ENCODE peak calls at places on chromosomes 12 and 14, in eight cellular contexts. One of them, this sample, is unnamed.

GRCh38 chr12:69287556-69287955 is 48.2 kb downstream of the CPSF6 start:
- DNase-seq in uterus: no peak
- DNase-seq in NB4: no peak
- DNase-seq in HCT116: no peak
- DNase-seq in adrenal gland: no peak
- DNase-seq in H1: no peak
- DNase-seq in lower leg skin: no peak
- DNase-seq in stomach: no peak
- DNase-seq in this sample: no peak

GRCh38 chr14:30656190-30656632 is 34.1 kb downstream of the SCFD1 start:
- DNase-seq in H1: peak; percentile 66
- DNase-seq in NB4: peak; percentile 54
- DNase-seq in stomach: no peak
- DNase-seq in adrenal gland: peak; percentile 20
- DNase-seq in lower leg skin: no peak
- DNase-seq in HCT116: peak; percentile 15
- DNase-seq in uterus: peak; percentile 20
- DNase-seq in this sample: peak; percentile 1

GRCh38 chr12:57520008-57520726 is at the start of gene DDIT3:
- DNase-seq in lower leg skin: peak; percentile 100
- DNase-seq in H1: peak; percentile 100
- DNase-seq in stomach: peak; percentile 100
- DNase-seq in NB4: peak; percentile 99
- DNase-seq in uterus: peak; percentile 99
- DNase-seq in adrenal gland: peak; percentile 100
- DNase-seq in HCT116: peak; percentile 97
- DNase-seq in this sample: peak; percentile 81

GRCh38 chr12:28127455-28127854 is 62.8 kb upstream of the CCDC91 start:
- DNase-seq in adrenal gland: no peak
- DNase-seq in lower leg skin: no peak
- DNase-seq in H1: no peak
- DNase-seq in HCT116: no peak
- DNase-seq in NB4: no peak
- DNase-seq in uterus: no peak
- DNase-seq in stomach: no peak
- DNase-seq in this sample: no peak

GRCh38 chr12:123478762-123479161 is 20.8 kb downstream of the SNRNP35 start:
- DNase-seq in adrenal gland: peak; percentile 86
- DNase-seq in HCT116: no peak
- DNase-seq in H1: no peak
- DNase-seq in stomach: no peak
- DNase-seq in NB4: no peak
- DNase-seq in uterus: no peak
- DNase-seq in lower leg skin: no peak
- DNase-seq in this sample: peak; percentile 74

GRCh38 chr12:41052441-41052840 is 135.7 kb upstream of the PDZRN4 start:
- DNase-seq in H1: no peak
- DNase-seq in NB4: no peak
- DNase-seq in adrenal gland: no peak
- DNase-seq in stomach: no peak
- DNase-seq in lower leg skin: no peak
- DNase-seq in HCT116: no peak
- DNase-seq in uterus: no peak
- DNase-seq in this sample: no peak

GRCh38 chr12:21502164-21502496 is 541 bp downstream of the GOLT1B start:
- DNase-seq in stomach: peak; percentile 26
- DNase-seq in adrenal gland: peak; percentile 35
- DNase-seq in lower leg skin: peak; percentile 86
- DNase-seq in NB4: peak; percentile 72
- DNase-seq in uterus: no peak
- DNase-seq in HCT116: no peak
- DNase-seq in H1: no peak
- DNase-seq in this sample: peak; percentile 4

GRCh38 chr14:53399057-53399456 is 245.9 kb upstream of the DDHD1 start:
- DNase-seq in stomach: no peak
- DNase-seq in uterus: no peak
- DNase-seq in H1: peak; percentile 69
- DNase-seq in lower leg skin: no peak
- DNase-seq in NB4: peak; percentile 15
- DNase-seq in HCT116: peak; percentile 22
- DNase-seq in adrenal gland: no peak
- DNase-seq in this sample: peak; percentile 11

GRCh38 chr12:80129895-80130535 is 30.7 kb downstream of the OTOGL start:
- DNase-seq in uterus: no peak
- DNase-seq in H1: no peak
- DNase-seq in NB4: no peak
- DNase-seq in lower leg skin: no peak
- DNase-seq in adrenal gland: no peak
- DNase-seq in stomach: no peak
- DNase-seq in HCT116: no peak
- DNase-seq in this sample: no peak

GRCh38 chr12:110355080-110355479 is 48.4 kb downstream of the ANAPC7 start:
- DNase-seq in adrenal gland: peak; percentile 17
- DNase-seq in NB4: peak; percentile 62
- DNase-seq in lower leg skin: no peak
- DNase-seq in H1: no peak
- DNase-seq in HCT116: peak; percentile 32
- DNase-seq in stomach: no peak
- DNase-seq in uterus: no peak
- DNase-seq in this sample: no peak

GRCh38 chr14:29054119-29054518 is 287.5 kb downstream of the FOXG1 start:
- DNase-seq in H1: no peak
- DNase-seq in HCT116: no peak
- DNase-seq in uterus: no peak
- DNase-seq in adrenal gland: no peak
- DNase-seq in stomach: no peak
- DNase-seq in NB4: no peak
- DNase-seq in lower leg skin: no peak
- DNase-seq in this sample: no peak

GRCh38 chr12:47409310-47409709 is 296.5 kb downstream of the RPAP3 start:
- DNase-seq in HCT116: no peak
- DNase-seq in uterus: no peak
- DNase-seq in NB4: no peak
- DNase-seq in stomach: no peak
- DNase-seq in adrenal gland: no peak
- DNase-seq in H1: no peak
- DNase-seq in lower leg skin: no peak
- DNase-seq in this sample: no peak

GRCh38 chr12:113727651-113728061 is 238.5 kb downstream of the RBM19 start:
- DNase-seq in lower leg skin: no peak
- DNase-seq in H1: no peak
- DNase-seq in uterus: no peak
- DNase-seq in stomach: no peak
- DNase-seq in NB4: no peak
- DNase-seq in adrenal gland: no peak
- DNase-seq in HCT116: peak; percentile 16
- DNase-seq in this sample: peak; percentile 52

GRCh38 chr12:2429032-2429431 is 365.7 kb upstream of the FKBP4 start:
- DNase-seq in NB4: no peak
- DNase-seq in stomach: no peak
- DNase-seq in lower leg skin: no peak
- DNase-seq in HCT116: no peak
- DNase-seq in H1: no peak
- DNase-seq in uterus: peak; percentile 65
- DNase-seq in adrenal gland: peak; percentile 19
- DNase-seq in this sample: no peak

DNA sequence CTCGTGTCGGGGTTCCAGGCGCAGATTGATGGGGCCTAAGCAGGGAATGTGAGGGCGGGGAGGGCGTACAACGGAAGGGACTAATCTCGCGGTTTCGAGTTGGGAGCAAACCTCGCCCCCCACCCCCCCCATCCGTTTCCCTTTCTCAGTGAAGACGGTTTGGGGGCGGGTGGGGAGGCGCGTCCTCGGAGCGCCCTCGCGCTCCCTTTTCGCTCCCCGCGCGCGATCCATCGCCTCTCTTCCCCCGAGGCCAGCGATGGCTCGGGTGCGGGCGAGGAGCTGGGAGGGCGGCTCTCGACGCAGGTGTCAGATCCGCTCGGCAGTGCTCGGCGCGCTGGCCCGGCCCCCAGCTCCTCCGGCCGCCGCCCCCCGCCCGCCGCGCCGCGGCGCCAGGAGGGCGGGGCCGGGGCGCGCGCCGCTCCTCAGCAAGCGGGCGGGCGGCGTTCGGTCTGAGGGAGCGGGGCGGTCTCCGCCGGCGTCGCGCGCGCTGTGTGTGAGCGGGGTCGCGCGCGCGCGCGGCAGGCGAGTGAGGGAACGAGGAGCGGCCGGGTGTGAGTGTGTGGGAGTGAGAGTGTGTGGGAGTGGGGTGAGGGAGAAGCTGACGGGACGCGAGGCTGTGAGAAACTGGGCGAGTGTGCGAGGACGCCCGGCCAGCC is at the start of gene RIMKLB:
- DNase-seq in stomach: peak; percentile 79
- DNase-seq in H1: peak; percentile 82
- DNase-seq in uterus: peak; percentile 90
- DNase-seq in adrenal gland: peak; percentile 74
- DNase-seq in NB4: peak; percentile 79
- DNase-seq in HCT116: no peak
- DNase-seq in lower leg skin: peak; percentile 95
- DNase-seq in this sample: peak; percentile 67
- TF ChIP-seq POLR2A in stomach: no peak
- TF ChIP-seq POLR2A in H1: no peak
- TF ChIP-seq POLR2A in uterus: peak; percentile 84
- TF ChIP-seq POLR2A in adrenal gland: peak; percentile 70
- TF ChIP-seq POLR2A in NB4: peak; percentile 39
- TF ChIP-seq POLR2A in HCT116: no peak
- TF ChIP-seq POLR2A in lower leg skin: no peak
- TF ChIP-seq POLR2A in this sample: peak; percentile 58

DNA sequence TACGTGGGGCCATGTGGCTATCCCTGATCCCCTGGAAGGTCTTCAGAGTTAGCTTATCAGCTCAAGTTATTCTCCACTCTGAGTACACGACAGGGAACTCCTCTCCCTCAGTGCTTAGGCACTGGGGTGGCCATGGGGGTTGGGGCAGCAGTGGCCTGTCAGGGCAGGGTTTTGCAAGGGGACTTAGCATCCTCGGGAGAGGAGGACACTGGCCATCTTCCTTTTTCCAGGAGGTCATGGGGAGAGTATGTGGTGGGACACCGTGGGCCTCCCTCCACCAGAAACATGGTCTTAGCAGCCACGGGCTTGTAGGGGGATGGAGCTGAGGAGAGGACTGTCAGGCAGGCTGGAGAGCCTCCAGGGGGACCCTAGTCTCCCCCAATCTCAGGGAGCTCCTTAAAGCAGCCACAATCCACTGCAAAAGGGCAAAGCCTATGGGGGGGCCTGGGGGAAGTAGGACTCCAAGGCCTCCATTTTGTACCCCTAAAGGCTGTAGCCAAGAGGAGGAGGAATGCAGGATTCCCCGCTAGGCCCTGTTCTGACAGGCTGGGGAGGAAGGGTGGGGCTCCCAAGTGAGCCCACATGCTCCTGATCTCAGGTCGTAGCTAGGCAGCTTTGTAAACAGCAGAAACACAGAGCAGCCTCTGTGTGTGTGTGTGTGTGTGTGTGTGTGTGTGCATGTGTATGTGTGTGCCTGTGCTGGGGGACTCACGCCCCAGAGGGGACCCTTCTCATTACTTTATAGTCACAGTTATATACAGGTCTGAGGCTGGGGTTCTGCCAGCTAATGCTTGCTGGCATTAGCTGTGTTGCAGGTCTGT is 36.6 kb downstream of the KRT80 start:
- DNase-seq in stomach: no peak
- DNase-seq in NB4: no peak
- DNase-seq in H1: no peak
- DNase-seq in HCT116: no peak
- DNase-seq in adrenal gland: no peak
- DNase-seq in uterus: no peak
- DNase-seq in lower leg skin: no peak
- DNase-seq in this sample: no peak
- TF ChIP-seq POLR2A in stomach: no peak
- TF ChIP-seq POLR2A in NB4: no peak
- TF ChIP-seq POLR2A in H1: no peak
- TF ChIP-seq POLR2A in HCT116: no peak
- TF ChIP-seq POLR2A in adrenal gland: no peak
- TF ChIP-seq POLR2A in uterus: no peak
- TF ChIP-seq POLR2A in lower leg skin: no peak
- TF ChIP-seq POLR2A in this sample: no peak

GRCh38 chr12:55330446-55330845 is at the start of gene OR6C3:
- DNase-seq in H1: no peak
- DNase-seq in lower leg skin: no peak
- DNase-seq in stomach: no peak
- DNase-seq in adrenal gland: no peak
- DNase-seq in NB4: no peak
- DNase-seq in HCT116: no peak
- DNase-seq in uterus: no peak
- DNase-seq in this sample: no peak
- TF ChIP-seq POLR2A in H1: no peak
- TF ChIP-seq POLR2A in lower leg skin: no peak
- TF ChIP-seq POLR2A in stomach: no peak
- TF ChIP-seq POLR2A in adrenal gland: no peak
- TF ChIP-seq POLR2A in NB4: no peak
- TF ChIP-seq POLR2A in HCT116: no peak
- TF ChIP-seq POLR2A in uterus: no peak
- TF ChIP-seq POLR2A in this sample: no peak

GRCh38 chr12:51886021-51886710 is 1.7 kb upstream of the ANKRD33 start:
- DNase-seq in HCT116: no peak
- DNase-seq in H1: no peak
- DNase-seq in stomach: no peak
- DNase-seq in NB4: peak; percentile 92
- DNase-seq in uterus: peak; percentile 88
- DNase-seq in lower leg skin: peak; percentile 93
- DNase-seq in adrenal gland: peak; percentile 83
- DNase-seq in this sample: peak; percentile 90
- TF ChIP-seq POLR2A in HCT116: no peak
- TF ChIP-seq POLR2A in H1: no peak
- TF ChIP-seq POLR2A in stomach: no peak
- TF ChIP-seq POLR2A in NB4: peak; percentile 41
- TF ChIP-seq POLR2A in uterus: peak; percentile 56
- TF ChIP-seq POLR2A in lower leg skin: no peak
- TF ChIP-seq POLR2A in adrenal gland: no peak
- TF ChIP-seq POLR2A in this sample: no peak